ENCODE peak calls at places on chromosomes 6 and 20, in ten cellular contexts. T is heart right ventricle; K is kidney; Q is ovary; S is tibial nerve; L is SJSA1; N is astrocyte; U is psoas muscle; A is neuronal stem cell; F is CD8-positive, alpha-beta memory T cell. C is an unnamed sample.
A peak's percentile ranks its signal among the peaks of the same experiment; 100 is the strongest.

GRCh38 chr6:72245565-72245964 is 359.2 kb downstream of the RIMS1 start:
- DNase-seq in L (no peak), F (no peak), K (no peak), U (no peak), Q (no peak), T (no peak), S (no peak), A (peak; percentile 26), N (peak; percentile 15), C (no peak)

GRCh38 chr6:30696432-30696831 is 5.6 kb upstream of the NRM start:
- DNase-seq in Q (no peak), A (no peak), N (no peak), F (no peak), U (no peak), K (no peak), S (no peak), L (no peak), T (no peak), C (no peak)

GRCh38 chr6:139030211-139030530 is 1.6 kb downstream of the ABRACL start:
- DNase-seq in F (no peak), N (no peak), U (no peak), K (no peak), L (no peak), S (no peak), A (no peak), Q (no peak), T (no peak), C (peak; percentile 1)

GRCh38 chr20:14616003-14616402 is 278.6 kb upstream of the FLRT3 start:
- DNase-seq in Q (no peak), K (no peak), F (no peak), U (no peak), A (no peak), T (no peak), S (no peak), N (no peak), L (no peak), C (no peak)

GRCh38 chr6:8623441-8623840 is 188.1 kb upstream of the SLC35B3 start:
- DNase-seq in A (no peak), L (no peak), Q (no peak), N (no peak), S (no peak), F (no peak), T (no peak), K (no peak), U (no peak), C (no peak)

GRCh38 chr20:22581437-22582385 is 2.7 kb downstream of the FOXA2 start:
- DNase-seq in A (no peak), U (no peak), S (no peak), Q (no peak), N (no peak), L (no peak), F (no peak), T (no peak), K (no peak), C (no peak)

GRCh38 chr20:11454966-11455799 is 462.5 kb upstream of the BTBD3 start:
- DNase-seq in Q (no peak), F (no peak), K (no peak), A (no peak), S (no peak), N (peak; percentile 86), U (no peak), T (no peak), L (peak; percentile 82), C (no peak)

GRCh38 chr6:75759207-75759606 is 10.2 kb downstream of the MYO6 start:
- DNase-seq in F (no peak), S (no peak), K (no peak), U (no peak), A (no peak), N (no peak), L (no peak), Q (no peak), T (no peak), C (no peak)

GRCh38 chr6:87541041-87541440 is 48.7 kb downstream of the RARS2 start:
- DNase-seq in U (no peak), F (no peak), A (no peak), S (no peak), T (no peak), N (no peak), Q (no peak), L (no peak), K (no peak), C (no peak)

GRCh38 chr20:6700563-6701328 is 66.7 kb upstream of the BMP2 start:
- DNase-seq in U (peak; percentile 29), A (no peak), N (no peak), T (peak; percentile 57), S (no peak), L (no peak), Q (no peak), K (no peak), F (no peak), C (no peak)

GRCh38 chr20:45826381-45827019 is 612 bp downstream of the TNNC2 start:
- DNase-seq in Q (peak; percentile 50), K (no peak), T (no peak), L (no peak), U (peak; percentile 58), F (no peak), A (no peak), S (no peak), N (no peak), C (no peak)

GRCh38 chr20:58579819-58580492 is 64.8 kb upstream of the APCDD1L start:
- DNase-seq in K (no peak), T (no peak), U (no peak), A (no peak), F (no peak), Q (no peak), N (no peak), S (no peak), L (no peak), C (no peak)

DNA sequence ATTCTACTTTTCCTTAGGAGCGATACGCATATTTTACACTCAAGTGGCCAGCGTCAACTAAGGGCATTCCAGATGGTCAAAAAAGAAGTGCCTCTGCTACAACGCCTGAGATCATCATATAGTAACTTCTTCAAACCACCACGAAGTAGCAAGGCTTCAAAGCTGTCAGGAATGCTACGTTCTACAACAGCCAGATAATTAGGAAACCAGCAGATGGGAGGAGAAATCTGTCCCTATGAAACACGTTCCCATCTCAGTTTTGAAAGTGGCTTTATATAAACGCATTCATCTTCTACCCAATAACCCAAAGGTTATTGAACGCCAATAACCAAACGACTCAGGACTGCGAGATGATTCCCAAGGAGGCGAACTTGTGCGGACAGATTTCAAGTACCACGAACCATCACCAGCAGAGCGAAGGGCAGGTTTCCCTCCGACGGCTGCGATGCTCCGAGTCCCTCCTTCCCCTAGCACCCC is 1.2 kb downstream of the ABHD12 start:
- DNase-seq in S (no peak), N (peak; percentile 56), Q (no peak), F (no peak), L (no peak), T (no peak), K (no peak), U (no peak), A (no peak), C (no peak)
- H3K9me3 ChIP-seq in S (no peaks in the 10 kb centered on the region), N (no peaks in the 10 kb centered on the region), Q (no peaks in the 10 kb centered on the region), F (no peaks in the 10 kb centered on the region), L (no peaks in the 10 kb centered on the region), T (no peaks in the 10 kb centered on the region), K (no peaks in the 10 kb centered on the region), U (no peaks in the 10 kb centered on the region), A (peaks cover 5% of the 10 kb centered on the region), C (no peaks in the 10 kb centered on the region)

GRCh38 chr20:59802471-59803221 is 130.8 kb downstream of the SYCP2 start:
- DNase-seq in Q (no peak), N (no peak), A (no peak), T (no peak), S (peak; percentile 8), L (peak; percentile 33), K (no peak), F (no peak), U (no peak), C (no peak)
- H3K4me3 ChIP-seq in Q (no peak overlapping the region), N (no peak overlapping the region), A (no peak overlapping the region), T (no peak overlapping the region), S (no peak overlapping the region), L (no peak overlapping the region), K (no peak overlapping the region), F (no peak overlapping the region), U (no peak overlapping the region), C (no peak overlapping the region)

GRCh38 chr20:50582092-50582491 is 71.9 kb downstream of the PTPN1 start:
- DNase-seq in F (no peak), A (no peak), S (no peak), L (no peak), T (no peak), U (no peak), Q (no peak), N (no peak), K (no peak), C (no peak)

GRCh38 chr20:50579511-50579910 is 69.3 kb downstream of the PTPN1 start:
- DNase-seq in Q (no peak), S (no peak), A (no peak), N (no peak), K (no peak), T (no peak), L (no peak), U (no peak), F (no peak), C (no peak)

GRCh38 chr20:50580016-50580747 is 70.0 kb downstream of the PTPN1 start:
- DNase-seq in F (peak; percentile 38), A (peak; percentile 51), L (peak; percentile 78), S (peak; percentile 48), K (peak; percentile 88), Q (peak; percentile 80), N (no peak), T (peak; percentile 75), U (peak; percentile 80), C (peak; percentile 32)

GRCh38 chr20:50582591-50583234 is 72.5 kb downstream of the PTPN1 start:
- DNase-seq in F (no peak), N (no peak), L (no peak), A (no peak), S (no peak), U (no peak), Q (no peak), K (peak; percentile 70), T (no peak), C (no peak)

DNA sequence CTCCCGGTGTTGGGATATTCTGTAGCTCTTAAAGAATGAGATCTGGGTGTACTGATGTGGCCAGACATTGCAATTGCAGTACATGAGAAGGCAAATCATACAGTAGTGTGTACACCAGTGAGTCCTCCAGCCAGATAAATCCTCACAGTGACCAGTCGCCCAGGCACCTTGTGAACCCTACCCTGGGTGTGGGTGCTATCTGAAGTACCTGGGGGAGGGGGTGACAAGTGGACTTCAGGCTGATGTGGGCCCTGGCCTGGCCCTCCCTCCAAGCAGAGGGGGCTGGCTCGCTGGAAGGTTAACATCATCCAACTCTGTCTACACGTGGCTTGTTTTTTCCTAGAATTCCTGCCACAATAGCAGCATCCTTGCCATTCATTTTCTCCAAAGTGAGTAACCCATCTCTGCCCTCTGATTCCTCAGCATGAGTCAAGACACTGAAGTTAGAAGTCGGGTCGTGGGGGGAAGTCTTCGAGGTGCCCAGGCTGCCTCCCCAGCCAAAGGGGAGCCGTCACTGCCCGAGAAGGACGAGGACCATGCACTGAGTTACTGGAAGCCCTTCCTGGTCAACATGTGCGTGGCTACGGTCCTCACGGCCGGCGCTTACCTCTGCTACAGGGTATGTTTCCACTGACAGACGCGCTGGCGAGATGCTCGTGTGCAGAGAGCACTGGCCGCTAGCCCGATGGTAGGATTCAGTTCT is 70.8 kb downstream of the PTPN1 start:
- DNase-seq in L (no peak), S (no peak), Q (no peak), K (no peak), T (no peak), A (no peak), U (no peak), F (no peak), N (no peak), C (no peak)
- H3K27ac ChIP-seq in L (no peak overlapping the region), S (no peak overlapping the region), Q (no peak overlapping the region), K (no peak overlapping the region), T (no peak overlapping the region), A (no peak overlapping the region), U (no peak overlapping the region), F (no peak overlapping the region), N (no peak overlapping the region), C (no peak overlapping the region)

GRCh38 chr6:158313989-158314388 is 1.7 kb downstream of the TULP4 start:
- DNase-seq in S (no peak), F (no peak), N (no peak), U (no peak), Q (no peak), A (no peak), T (no peak), K (no peak), L (no peak), C (no peak)
- H3K9me3 ChIP-seq in S (no peaks in the 10 kb centered on the region), F (no peaks in the 10 kb centered on the region), N (no peaks in the 10 kb centered on the region), U (peaks cover 8% of the 10 kb centered on the region), Q (no peaks in the 10 kb centered on the region), A (peaks cover 21% of the 10 kb centered on the region), T (peaks cover 18% of the 10 kb centered on the region), K (no peaks in the 10 kb centered on the region), L (no peaks in the 10 kb centered on the region), C (no peaks in the 10 kb centered on the region)